ENCODE peak calls at places on chromosomes 4 and X, in six cellular contexts. One of them, this sample, is unnamed.
A peak's percentile ranks its signal among the peaks of the same experiment; 100 is the strongest.

GRCh38 chr4:128428397-128428796 is 140.8 kb upstream of the PGRMC2 start:
- DNase-seq in HepG2: no peak
- DNase-seq in testis: no peak
- DNase-seq in transverse colon: no peak
- DNase-seq in cardiac muscle cell: no peak
- DNase-seq in body of pancreas: no peak
- DNase-seq in this sample: no peak

GRCh38 chr4:156763511-156763910 is 208.1 kb downstream of the PDGFC start:
- DNase-seq in HepG2: no peak
- DNase-seq in testis: no peak
- DNase-seq in transverse colon: no peak
- DNase-seq in cardiac muscle cell: peak; percentile 37
- DNase-seq in body of pancreas: no peak
- DNase-seq in this sample: no peak

GRCh38 chr4:87633239-87633638 is 16.8 kb upstream of the DMP1 start:
- DNase-seq in HepG2: no peak
- DNase-seq in testis: no peak
- DNase-seq in transverse colon: no peak
- DNase-seq in cardiac muscle cell: peak; percentile 80
- DNase-seq in body of pancreas: no peak
- DNase-seq in this sample: no peak

GRCh38 chrX:54721424-54721823 is 76.6 kb downstream of the ITIH6 start:
- DNase-seq in HepG2: no peak
- DNase-seq in testis: no peak
- DNase-seq in transverse colon: no peak
- DNase-seq in cardiac muscle cell: no peak
- DNase-seq in body of pancreas: no peak
- DNase-seq in this sample: no peak

GRCh38 chr4:123827511-123827910 is 430.9 kb downstream of the SPRY1 start:
- DNase-seq in HepG2: no peak
- DNase-seq in testis: no peak
- DNase-seq in transverse colon: no peak
- DNase-seq in cardiac muscle cell: no peak
- DNase-seq in body of pancreas: no peak
- DNase-seq in this sample: no peak

GRCh38 chr4:7908668-7909067 is 31.0 kb downstream of the AFAP1 start:
- DNase-seq in HepG2: no peak
- DNase-seq in testis: no peak
- DNase-seq in transverse colon: no peak
- DNase-seq in cardiac muscle cell: no peak
- DNase-seq in body of pancreas: no peak
- DNase-seq in this sample: no peak

GRCh38 chrX:45769919-45770582 is 569.4 kb upstream of the DIPK2B start:
- DNase-seq in HepG2: peak; percentile 88
- DNase-seq in testis: peak; percentile 24
- DNase-seq in transverse colon: peak; percentile 71
- DNase-seq in cardiac muscle cell: peak; percentile 90
- DNase-seq in body of pancreas: peak; percentile 77
- DNase-seq in this sample: no peak

GRCh38 chr4:2062808-2063524 is 3.8 kb downstream of the NAT8L start:
- DNase-seq in HepG2: no peak
- DNase-seq in testis: no peak
- DNase-seq in transverse colon: no peak
- DNase-seq in cardiac muscle cell: no peak
- DNase-seq in body of pancreas: no peak
- DNase-seq in this sample: no peak

GRCh38 chr4:138235419-138235952 is 6.7 kb downstream of the SLC7A11 start:
- DNase-seq in HepG2: no peak
- DNase-seq in testis: no peak
- DNase-seq in transverse colon: no peak
- DNase-seq in cardiac muscle cell: peak; percentile 83
- DNase-seq in body of pancreas: no peak
- DNase-seq in this sample: no peak

GRCh38 chrX:72021975-72022374 is 109.7 kb downstream of the RTL5 start:
- DNase-seq in HepG2: no peak
- DNase-seq in testis: no peak
- DNase-seq in transverse colon: no peak
- DNase-seq in cardiac muscle cell: no peak
- DNase-seq in body of pancreas: no peak
- DNase-seq in this sample: no peak

GRCh38 chr4:47490550-47490949 is 5.5 kb downstream of the ATP10D start:
- DNase-seq in HepG2: peak; percentile 21
- DNase-seq in testis: no peak
- DNase-seq in transverse colon: no peak
- DNase-seq in cardiac muscle cell: peak; percentile 45
- DNase-seq in body of pancreas: no peak
- DNase-seq in this sample: no peak

GRCh38 chr4:22356996-22357596 is 158.8 kb downstream of the ADGRA3 start:
- DNase-seq in HepG2: no peak
- DNase-seq in testis: no peak
- DNase-seq in transverse colon: no peak
- DNase-seq in cardiac muscle cell: peak; percentile 57
- DNase-seq in body of pancreas: no peak
- DNase-seq in this sample: no peak

GRCh38 chr4:157221895-157222763 is 1.6 kb downstream of the GRIA2 start:
- DNase-seq in HepG2: no peak
- DNase-seq in testis: peak; percentile 55
- DNase-seq in transverse colon: no peak
- DNase-seq in cardiac muscle cell: no peak
- DNase-seq in body of pancreas: peak; percentile 25
- DNase-seq in this sample: no peak

GRCh38 chr4:18343581-18343980 is 322.0 kb upstream of the LCORL start:
- DNase-seq in HepG2: no peak
- DNase-seq in testis: no peak
- DNase-seq in transverse colon: no peak
- DNase-seq in cardiac muscle cell: no peak
- DNase-seq in body of pancreas: no peak
- DNase-seq in this sample: no peak

GRCh38 chr4:67087897-67088296 is 457.4 kb downstream of the CENPC start:
- DNase-seq in HepG2: peak; percentile 27
- DNase-seq in testis: peak; percentile 78
- DNase-seq in transverse colon: peak; percentile 35
- DNase-seq in cardiac muscle cell: peak; percentile 45
- DNase-seq in body of pancreas: peak; percentile 55
- DNase-seq in this sample: no peak

GRCh38 chr4:23584024-23584423 is 305.8 kb downstream of the PPARGC1A start:
- DNase-seq in HepG2: no peak
- DNase-seq in testis: no peak
- DNase-seq in transverse colon: no peak
- DNase-seq in cardiac muscle cell: no peak
- DNase-seq in body of pancreas: no peak
- DNase-seq in this sample: no peak

GRCh38 chrX:54248309-54248708 is 65.3 kb upstream of the FAM120C start:
- DNase-seq in HepG2: peak; percentile 12
- DNase-seq in testis: no peak
- DNase-seq in transverse colon: no peak
- DNase-seq in cardiac muscle cell: peak; percentile 38
- DNase-seq in body of pancreas: peak; percentile 2
- DNase-seq in this sample: no peak

GRCh38 chrX:97096385-97096784 is 212.7 kb downstream of the RPA4 start:
- DNase-seq in HepG2: no peak
- DNase-seq in testis: no peak
- DNase-seq in transverse colon: no peak
- DNase-seq in cardiac muscle cell: peak; percentile 0
- DNase-seq in body of pancreas: no peak
- DNase-seq in this sample: no peak

GRCh38 chr4:76950846-76951321 is 1.3 kb downstream of the SEPTIN11 start:
- DNase-seq in HepG2: no peak
- DNase-seq in testis: peak; percentile 30
- DNase-seq in transverse colon: peak; percentile 18
- DNase-seq in cardiac muscle cell: peak; percentile 52
- DNase-seq in body of pancreas: no peak
- DNase-seq in this sample: no peak

GRCh38 chr4:81030617-81031388 is at the start of gene BMP3:
- DNase-seq in HepG2: no peak
- DNase-seq in testis: peak; percentile 19
- DNase-seq in transverse colon: peak; percentile 73
- DNase-seq in cardiac muscle cell: peak; percentile 32
- DNase-seq in body of pancreas: peak; percentile 4
- DNase-seq in this sample: no peak

GRCh38 chr4:4689694-4690440 is 148.0 kb upstream of the STX18 start:
- DNase-seq in HepG2: no peak
- DNase-seq in testis: no peak
- DNase-seq in transverse colon: no peak
- DNase-seq in cardiac muscle cell: no peak
- DNase-seq in body of pancreas: no peak
- DNase-seq in this sample: no peak

DNA sequence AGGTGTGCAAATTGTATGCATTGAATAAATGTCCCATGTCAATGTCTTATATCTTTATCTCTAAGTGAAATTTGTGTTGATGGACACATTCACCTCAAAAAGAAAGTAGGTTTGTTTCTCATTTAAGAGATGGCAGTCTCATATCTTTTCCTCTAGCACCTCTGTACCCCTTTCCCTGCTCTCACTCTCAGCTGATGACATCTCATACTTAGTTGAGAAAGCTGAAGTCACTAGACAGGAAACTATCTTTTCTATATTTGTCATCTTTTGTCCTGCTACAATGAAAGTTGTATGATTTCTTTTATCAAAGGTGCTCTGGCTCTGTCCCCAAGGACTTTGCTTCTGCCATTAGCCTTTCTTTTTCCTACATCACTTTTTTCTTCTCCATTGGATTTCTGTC is 84.0 kb upstream of the GRPR start:
- DNase-seq in HepG2: no peak
- DNase-seq in testis: no peak
- DNase-seq in transverse colon: no peak
- DNase-seq in cardiac muscle cell: no peak
- DNase-seq in body of pancreas: no peak
- DNase-seq in this sample: no peak
- H3K4me1 ChIP-seq in HepG2: no peaks in the 10 kb centered on the region
- H3K4me1 ChIP-seq in testis: no peaks in the 10 kb centered on the region
- H3K4me1 ChIP-seq in transverse colon: no peaks in the 10 kb centered on the region
- H3K4me1 ChIP-seq in cardiac muscle cell: no peaks in the 10 kb centered on the region
- H3K4me1 ChIP-seq in body of pancreas: no peaks in the 10 kb centered on the region
- H3K4me1 ChIP-seq in this sample: no peaks in the 10 kb centered on the region

GRCh38 chrX:1281511-1281910 is 12.9 kb downstream of the CSF2RA start:
- DNase-seq in HepG2: no peak
- DNase-seq in testis: no peak
- DNase-seq in transverse colon: no peak
- DNase-seq in cardiac muscle cell: no peak
- DNase-seq in body of pancreas: no peak
- DNase-seq in this sample: no peak
- H3K27ac ChIP-seq in HepG2: no peak overlapping the region
- H3K27ac ChIP-seq in testis: no peak overlapping the region
- H3K27ac ChIP-seq in transverse colon: no peak overlapping the region
- H3K27ac ChIP-seq in cardiac muscle cell: no peak overlapping the region
- H3K27ac ChIP-seq in body of pancreas: no peak overlapping the region
- H3K27ac ChIP-seq in this sample: no peak overlapping the region

DNA sequence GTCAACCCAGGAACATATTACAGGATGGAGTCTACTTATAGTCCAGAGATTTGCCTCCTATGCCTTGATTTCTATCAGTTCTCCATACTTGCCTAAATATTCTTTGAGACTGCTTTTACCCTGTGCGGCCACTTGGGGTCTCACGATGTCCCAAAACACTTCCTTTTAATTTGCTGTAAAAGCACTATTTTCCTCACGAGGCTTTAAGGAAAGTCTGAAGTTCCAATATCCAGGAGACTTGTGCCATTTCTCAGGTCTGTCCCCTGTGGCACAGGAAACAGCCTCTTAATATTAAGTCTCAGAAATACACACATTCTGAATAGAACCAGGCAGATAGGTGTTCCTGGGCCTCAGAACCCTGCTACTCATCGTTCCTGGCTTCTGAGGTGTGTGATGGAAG is 142.9 kb downstream of the TMEM164 start:
- DNase-seq in HepG2: no peak
- DNase-seq in testis: peak; percentile 17
- DNase-seq in transverse colon: no peak
- DNase-seq in cardiac muscle cell: peak; percentile 48
- DNase-seq in body of pancreas: peak; percentile 22
- DNase-seq in this sample: no peak
- TF ChIP-seq CTCF in HepG2: peak; percentile 45
- TF ChIP-seq CTCF in testis: no peak
- TF ChIP-seq CTCF in transverse colon: peak; percentile 40
- TF ChIP-seq CTCF in cardiac muscle cell: peak; percentile 50
- TF ChIP-seq CTCF in body of pancreas: peak; percentile 25
- TF ChIP-seq CTCF in this sample: peak; percentile 30

GRCh38 chr4:15255537-15255936 is 172.3 kb upstream of the C1QTNF7 start:
- DNase-seq in HepG2: no peak
- DNase-seq in testis: no peak
- DNase-seq in transverse colon: no peak
- DNase-seq in cardiac muscle cell: no peak
- DNase-seq in body of pancreas: no peak
- DNase-seq in this sample: no peak
- H3K4me1 ChIP-seq in HepG2: no peaks in the 10 kb centered on the region
- H3K4me1 ChIP-seq in testis: no peaks in the 10 kb centered on the region
- H3K4me1 ChIP-seq in transverse colon: no peaks in the 10 kb centered on the region
- H3K4me1 ChIP-seq in cardiac muscle cell: peaks cover 4% of the 10 kb centered on the region
- H3K4me1 ChIP-seq in body of pancreas: no peaks in the 10 kb centered on the region
- H3K4me1 ChIP-seq in this sample: no peaks in the 10 kb centered on the region

GRCh38 chrX:118536687-118537461 is 41.3 kb downstream of the DOCK11 start:
- DNase-seq in HepG2: no peak
- DNase-seq in testis: no peak
- DNase-seq in transverse colon: no peak
- DNase-seq in cardiac muscle cell: peak; percentile 61
- DNase-seq in body of pancreas: no peak
- DNase-seq in this sample: no peak
- H3K27ac ChIP-seq in HepG2: no peak overlapping the region
- H3K27ac ChIP-seq in testis: no peak overlapping the region
- H3K27ac ChIP-seq in transverse colon: peak overlapping the region; percentile 44
- H3K27ac ChIP-seq in cardiac muscle cell: peak overlapping the region; percentile 69
- H3K27ac ChIP-seq in body of pancreas: no peak overlapping the region
- H3K27ac ChIP-seq in this sample: no peak overlapping the region

GRCh38 chr4:56668267-56668666 is 12.8 kb downstream of the HOPX start:
- DNase-seq in HepG2: no peak
- DNase-seq in testis: peak; percentile 43
- DNase-seq in transverse colon: peak; percentile 15
- DNase-seq in cardiac muscle cell: peak; percentile 31
- DNase-seq in body of pancreas: no peak
- DNase-seq in this sample: no peak
- TF ChIP-seq CTCF in HepG2: peak; percentile 40
- TF ChIP-seq CTCF in testis: peak; percentile 26
- TF ChIP-seq CTCF in transverse colon: peak; percentile 63
- TF ChIP-seq CTCF in cardiac muscle cell: peak; percentile 38
- TF ChIP-seq CTCF in body of pancreas: no peak
- TF ChIP-seq CTCF in this sample: peak; percentile 41

DNA sequence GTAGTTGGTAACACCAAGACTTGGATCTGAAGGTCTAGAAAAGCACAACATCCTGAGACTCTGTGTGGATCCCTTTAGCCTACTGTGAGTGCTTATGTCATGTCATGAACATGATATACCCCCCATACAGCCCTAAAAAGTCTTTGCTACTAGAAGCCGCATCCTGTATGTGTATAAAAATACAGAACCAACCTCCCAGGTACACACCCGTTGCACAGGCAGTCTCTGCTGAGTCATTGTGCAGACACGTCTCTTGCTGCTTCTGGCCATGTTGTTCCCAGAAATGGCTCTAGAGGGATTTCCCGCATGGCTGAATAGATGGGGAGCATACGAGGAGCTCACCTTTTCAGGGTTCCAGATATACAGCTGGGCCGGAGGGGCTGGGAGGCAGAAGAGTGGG is 93.3 kb downstream of the MAMLD1 start:
- DNase-seq in HepG2: peak; percentile 2
- DNase-seq in testis: no peak
- DNase-seq in transverse colon: no peak
- DNase-seq in cardiac muscle cell: no peak
- DNase-seq in body of pancreas: no peak
- DNase-seq in this sample: no peak
- H3K4me1 ChIP-seq in HepG2: no peaks in the 10 kb centered on the region
- H3K4me1 ChIP-seq in testis: no peaks in the 10 kb centered on the region
- H3K4me1 ChIP-seq in transverse colon: no peaks in the 10 kb centered on the region
- H3K4me1 ChIP-seq in cardiac muscle cell: no peaks in the 10 kb centered on the region
- H3K4me1 ChIP-seq in body of pancreas: no peaks in the 10 kb centered on the region
- H3K4me1 ChIP-seq in this sample: no peaks in the 10 kb centered on the region

GRCh38 chr4:118974758-118975157 is 86.1 kb downstream of the SYNPO2 start:
- DNase-seq in HepG2: no peak
- DNase-seq in testis: no peak
- DNase-seq in transverse colon: no peak
- DNase-seq in cardiac muscle cell: peak; percentile 32
- DNase-seq in body of pancreas: no peak
- DNase-seq in this sample: no peak
- H3K27ac ChIP-seq in HepG2: no peak overlapping the region
- H3K27ac ChIP-seq in testis: no peak overlapping the region
- H3K27ac ChIP-seq in transverse colon: peak overlapping the region; percentile 77
- H3K27ac ChIP-seq in cardiac muscle cell: no peak overlapping the region
- H3K27ac ChIP-seq in body of pancreas: no peak overlapping the region
- H3K27ac ChIP-seq in this sample: no peak overlapping the region